ENCODE peak calls at places on chromosome 21, in ten cellular contexts. F is cardiac muscle cell; A is adipocyte; V is CD8-positive, alpha-beta memory T cell; J is CD8-positive, alpha-beta T cell; Q is psoas muscle; M is fibroblast of lung; Y is GM06990; B is GM23248; C is bronchial epithelial cell. H is an unnamed sample. For H3K36me3, the result is how much of the 10 kb centered on the place peaks cover.

GRCh38 chr21:35426484-35426883 is 377.4 kb upstream of the RUNX1 start:
- DNase-seq in A (no peak), F (no peak), B (no peak), Y (no peak), V (no peak), Q (no peak), J (no peak), C (no peak), M (no peak), H (no peak)

GRCh38 chr21:45013271-45013841 is 61.0 kb upstream of the ADARB1 start:
- DNase-seq in J (no peak), C (no peak), F (no peak), Q (peak), M (no peak), B (no peak), A (no peak), Y (no peak), V (no peak), H (peak)

GRCh38 chr21:15152591-15152990 is 87.8 kb upstream of the NRIP1 start:
- DNase-seq in A (no peak), B (no peak), J (no peak), Q (no peak), C (no peak), F (no peak), Y (no peak), V (no peak), M (no peak), H (no peak)

GRCh38 chr21:21003701-21004100 is 5.5 kb downstream of the NCAM2 start:
- DNase-seq in M (peak), F (peak), J (no peak), V (no peak), Q (no peak), Y (no peak), B (peak), C (peak), A (peak), H (no peak)

GRCh38 chr21:36696390-36696639 is 2.6 kb upstream of the SIM2 start:
- DNase-seq in B (no peak), Y (no peak), J (no peak), Q (no peak), M (no peak), C (no peak), F (no peak), V (no peak), A (no peak), H (no peak)

GRCh38 chr21:38879912-38880577 is 74.3 kb downstream of the ETS2 start:
- DNase-seq in M (no peak), Y (no peak), Q (no peak), V (no peak), F (no peak), A (no peak), B (no peak), J (no peak), C (peak), H (no peak)

GRCh38 chr21:45403825-45404725 is 890 bp upstream of the COL18A1 start:
- DNase-seq in A (no peak), B (peak), C (peak), Q (peak), M (peak), J (no peak), Y (no peak), F (peak), V (no peak), H (peak)

GRCh38 chr21:37561506-37561905 is 194.9 kb downstream of the DYRK1A start:
- DNase-seq in A (no peak), J (no peak), Y (no peak), M (no peak), V (no peak), F (no peak), C (no peak), B (no peak), Q (no peak), H (no peak)

GRCh38 chr21:16468191-16468590 is 738.4 kb downstream of the USP25 start:
- DNase-seq in Q (no peak), M (peak), A (peak), V (no peak), B (peak), Y (no peak), C (peak), J (no peak), F (no peak), H (no peak)

GRCh38 chr21:14677023-14677422 is 130.9 kb upstream of the SAMSN1 start:
- DNase-seq in C (no peak), Y (no peak), J (no peak), M (no peak), V (no peak), A (no peak), Q (no peak), F (no peak), B (no peak), H (no peak)

GRCh38 chr21:8997011-8997440 is 1524.4 kb upstream of the TPTE start:
- DNase-seq in J (no peak), M (no peak), V (no peak), B (no peak), F (no peak), A (no peak), Q (no peak), C (peak), Y (no peak), H (no peak)

GRCh38 chr21:36747815-36748381 is 49.0 kb downstream of the SIM2 start:
- DNase-seq in A (peak), F (peak), M (peak), Q (peak), B (peak), Y (peak), J (no peak), V (no peak), C (no peak), H (peak)

DNA sequence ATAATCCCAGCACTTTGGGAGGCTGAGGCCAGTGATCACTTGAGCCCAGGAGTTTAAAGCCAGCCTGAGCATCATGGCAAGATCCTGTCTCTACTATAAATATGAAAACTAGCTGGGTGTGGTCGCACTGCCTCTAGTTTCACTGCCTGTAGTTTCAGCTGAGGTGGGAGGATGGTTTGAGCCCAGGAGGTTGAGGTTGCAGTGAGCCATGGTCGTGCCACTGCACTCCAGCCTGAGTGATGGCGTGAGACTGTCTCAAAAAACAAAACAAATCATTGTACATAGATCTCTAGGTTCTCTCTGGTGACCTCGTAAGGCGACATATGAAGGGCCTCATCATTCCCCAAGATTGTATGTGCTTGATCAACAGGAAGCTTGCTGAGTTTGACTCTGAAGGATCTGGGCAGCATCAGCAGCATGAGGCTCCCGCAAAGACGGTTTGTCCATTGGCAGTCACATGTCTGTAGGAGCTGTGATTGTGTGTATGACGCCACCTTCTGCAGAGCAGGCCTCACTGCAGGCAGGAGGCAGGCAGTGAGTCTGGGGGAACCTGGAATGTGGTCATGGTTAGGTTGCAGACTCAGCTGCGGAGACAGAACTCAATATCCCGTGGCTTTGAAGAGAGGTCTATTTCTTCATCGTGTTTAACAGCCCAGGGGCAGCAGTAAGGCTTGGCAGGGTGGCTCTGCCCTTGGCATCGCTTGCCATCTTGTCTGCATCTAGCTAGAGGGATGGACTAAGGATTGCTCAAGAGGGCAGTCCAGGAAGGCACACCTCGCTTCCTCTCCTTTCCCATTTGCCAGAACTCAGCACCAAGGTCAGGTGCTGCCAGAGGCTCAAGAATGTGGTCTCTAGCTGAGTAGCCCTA is 13.9 kb downstream of the ATP5PO start:
- DNase-seq in M (peak), F (peak), Q (peak), C (peak), B (peak), J (no peak), Y (no peak), V (no peak), A (peak), H (no peak)
- H3K36me3 ChIP-seq in M (under half), F (under half), Q (half or more), C (under half), B (under half), J (under half), Y (under half), V (under half), A (under half), H (under half)

DNA sequence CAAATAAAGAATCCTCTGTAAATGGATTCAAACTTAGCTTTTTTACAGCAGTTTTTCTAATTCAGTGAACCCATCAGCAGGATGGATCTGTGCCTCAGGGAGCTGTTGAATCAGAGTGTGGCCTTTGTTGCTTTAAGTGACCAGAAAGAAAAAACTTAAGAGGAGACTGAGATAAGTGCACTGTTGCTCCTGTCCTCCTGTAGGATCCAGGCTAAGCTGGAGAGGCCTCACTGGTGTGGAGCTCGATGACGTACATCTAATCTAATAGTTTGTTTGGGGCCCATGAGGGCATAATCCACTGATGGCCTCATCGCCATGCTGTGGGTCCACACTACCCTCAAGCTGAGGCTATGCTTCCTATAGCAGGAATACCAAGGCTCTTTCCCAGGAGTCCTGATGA is 10.6 kb downstream of the DIP2A start:
- DNase-seq in C (no peak), F (peak), A (no peak), M (no peak), Y (no peak), J (no peak), V (no peak), Q (no peak), B (no peak), H (no peak)
- H3K4me3 ChIP-seq in C (no peak), F (no peak), A (no peak), M (no peak), Y (no peak), J (no peak), V (no peak), Q (no peak), B (no peak), H (no peak)

DNA sequence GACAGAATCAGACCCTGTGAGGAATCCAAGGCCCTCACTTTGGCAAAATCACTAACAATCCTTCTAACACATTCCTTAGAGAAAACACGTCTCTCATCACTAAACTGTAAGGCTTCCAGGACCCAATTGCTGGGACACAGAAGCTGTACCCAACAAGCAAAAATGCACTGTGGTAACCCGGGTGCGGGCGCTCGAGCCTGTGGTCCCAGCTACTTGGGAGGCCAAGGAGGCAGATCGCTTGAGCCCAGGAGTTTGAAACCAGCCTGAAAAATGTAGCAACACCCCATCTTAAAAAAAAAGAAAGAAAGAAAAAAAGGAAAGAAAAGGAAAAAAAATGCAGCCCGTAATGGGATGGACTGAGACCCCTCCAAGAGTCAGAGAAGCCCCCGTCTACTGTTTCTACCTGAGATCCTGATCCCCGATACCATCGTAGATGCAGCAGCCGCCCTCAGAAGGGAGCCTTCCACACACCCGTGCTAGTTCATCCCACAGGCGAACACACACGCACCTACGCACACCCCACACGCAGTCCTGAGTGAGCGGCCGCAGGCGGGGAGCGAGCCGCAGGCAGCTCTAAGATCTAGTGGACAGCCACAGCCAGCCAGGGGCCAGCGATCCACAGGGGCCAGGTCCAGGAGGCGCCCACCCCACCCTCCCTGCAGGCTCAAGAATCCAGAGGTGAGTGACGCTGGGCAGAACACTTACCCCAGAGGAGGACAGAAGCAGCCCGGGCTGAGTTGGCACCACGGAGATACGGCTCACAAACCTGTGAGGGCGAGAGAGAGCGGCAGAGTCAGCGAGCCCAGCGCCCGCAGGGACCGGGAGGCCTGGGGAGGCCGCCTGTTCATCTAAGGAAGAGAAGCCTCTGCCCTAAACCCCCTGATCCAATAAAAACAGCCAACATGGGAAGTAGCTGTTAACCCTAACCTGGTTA is 20.1 kb downstream of the WDR4 start:
- DNase-seq in C (no peak), M (no peak), Y (no peak), B (no peak), Q (no peak), A (no peak), F (no peak), J (no peak), V (no peak), H (no peak)
- H3K36me3 ChIP-seq in C (half or more), M (under half), Y (half or more), B (under half), Q (half or more), A (half or more), F (under half), J (half or more), V (under half), H (under half)

GRCh38 chr21:25646541-25646940 is 7.5 kb downstream of the JAM2 start:
- DNase-seq in Y (no peak), Q (no peak), A (no peak), V (no peak), C (no peak), B (no peak), J (no peak), M (no peak), F (no peak), H (no peak)

GRCh38 chr21:25643486-25643885 is 4.4 kb downstream of the JAM2 start:
- DNase-seq in Y (no peak), C (no peak), V (no peak), J (no peak), A (no peak), B (no peak), Q (no peak), M (no peak), F (no peak), H (no peak)

DNA sequence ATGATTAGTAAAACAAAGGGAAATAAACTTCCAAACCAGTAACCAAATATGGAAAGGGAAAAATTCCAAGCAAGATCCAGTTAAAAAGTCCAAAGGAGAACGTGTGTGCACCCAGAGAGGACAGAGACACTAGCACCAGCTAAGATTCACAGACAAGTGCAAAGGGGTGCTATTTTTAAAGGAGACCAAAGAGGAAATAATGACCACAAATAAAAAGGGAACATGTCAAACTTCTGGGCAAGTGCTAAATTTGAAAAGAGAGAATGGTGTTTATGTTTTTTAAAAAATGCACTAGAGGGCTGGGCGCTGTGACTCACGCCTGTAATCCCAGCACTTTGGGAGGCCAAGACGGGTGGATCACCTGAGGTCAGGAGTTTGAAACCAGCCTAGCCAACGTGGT is 8.6 kb downstream of the JAM2 start:
- DNase-seq in F (no peak), C (no peak), Q (no peak), J (no peak), A (no peak), B (no peak), V (no peak), Y (no peak), M (no peak), H (no peak)
- H3K4me3 ChIP-seq in F (no peak), C (no peak), Q (no peak), J (no peak), A (no peak), B (no peak), V (no peak), Y (no peak), M (no peak), H (no peak)

DNA sequence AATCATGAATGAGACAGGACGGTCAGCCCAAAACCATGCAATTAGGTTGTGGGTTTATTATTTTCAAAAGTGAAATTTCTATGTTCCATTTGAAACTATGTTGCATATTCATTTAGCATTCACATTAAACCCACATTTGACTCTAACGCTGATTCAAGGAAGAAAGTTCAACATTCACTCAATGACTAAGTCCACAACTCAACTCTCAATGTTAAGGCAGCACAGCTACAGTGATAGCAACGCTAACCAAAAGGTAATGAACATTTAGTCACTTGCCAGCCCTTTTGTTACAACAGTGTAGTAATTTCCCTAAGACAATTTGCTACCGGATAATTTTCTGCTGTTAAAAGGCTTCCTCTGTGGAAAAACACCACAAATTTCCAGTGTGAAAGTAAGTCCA is 6.4 kb upstream of the SYNJ1 start:
- DNase-seq in B (no peak), C (no peak), V (no peak), Q (no peak), A (no peak), Y (no peak), J (no peak), M (no peak), F (no peak), H (no peak)
- H3K36me3 ChIP-seq in B (under half), C (under half), V (under half), Q (half or more), A (half or more), Y (under half), J (under half), M (under half), F (under half), H (under half)

DNA sequence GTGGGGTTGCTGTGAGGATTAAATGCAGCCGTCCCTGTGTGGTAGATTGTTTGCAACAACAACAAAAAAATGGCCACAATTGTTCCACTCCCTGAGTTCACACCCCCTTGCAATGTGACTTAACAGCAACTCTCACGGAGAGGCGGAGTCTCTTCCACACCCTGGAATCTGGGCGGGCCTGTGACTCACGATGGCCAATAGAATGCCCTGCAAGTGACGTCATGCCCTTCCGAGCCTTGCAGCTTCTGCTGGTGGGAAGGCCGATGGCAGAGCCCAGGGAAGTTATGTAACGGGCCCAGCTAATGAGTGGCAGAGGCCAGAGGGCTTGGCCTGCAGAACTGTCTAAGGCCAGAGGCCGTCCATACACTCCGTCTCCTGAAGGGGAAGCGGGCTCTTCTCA is 87.9 kb downstream of the RIPK4 start:
- DNase-seq in F (peak), A (peak), B (peak), J (no peak), Y (no peak), V (no peak), M (peak), C (peak), Q (peak), H (peak)
- H3K4me3 ChIP-seq in F (no peak), A (no peak), B (no peak), J (no peak), Y (no peak), V (no peak), M (no peak), C (peak), Q (no peak), H (no peak)

GRCh38 chr21:34109075-34109474 is 35.7 kb downstream of the MRPS6 start:
- DNase-seq in B (no peak), Y (no peak), V (no peak), Q (no peak), F (no peak), A (no peak), C (no peak), J (no peak), M (no peak), H (no peak)
- H3K36me3 ChIP-seq in B (under half), Y (under half), V (under half), Q (under half), F (under half), A (under half), C (under half), J (under half), M (under half), H (under half)

GRCh38 chr21:28561772-28562171 is 430.9 kb downstream of the LTN1 start:
- DNase-seq in Y (no peak), V (no peak), M (no peak), C (no peak), F (no peak), B (no peak), Q (no peak), A (no peak), J (no peak), H (no peak)
- H3K4me3 ChIP-seq in Y (no peak), V (no peak), M (no peak), C (no peak), F (no peak), B (no peak), Q (no peak), A (no peak), J (no peak), H (no peak)

DNA sequence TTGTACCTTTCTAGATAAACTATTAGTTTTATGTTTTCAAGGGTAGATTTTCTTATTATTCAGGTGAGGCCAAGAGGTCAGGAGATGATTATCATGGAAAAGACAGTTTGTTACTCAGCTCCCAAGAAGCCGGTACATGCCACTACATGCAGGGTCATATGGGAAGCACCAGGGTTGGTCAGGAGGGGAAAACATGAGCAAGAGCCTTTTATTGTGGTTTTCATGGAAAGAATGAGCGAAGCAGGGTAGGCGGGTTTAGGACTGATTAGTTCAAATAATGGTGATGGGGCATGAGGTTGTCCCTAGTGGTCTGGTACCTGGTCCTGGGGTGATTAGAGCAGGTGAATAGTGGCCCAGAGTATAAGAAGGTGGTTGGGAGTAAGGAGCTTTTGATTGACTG is 189.9 kb downstream of the APP start:
- DNase-seq in Q (no peak), M (peak), A (no peak), C (peak), V (no peak), F (no peak), Y (no peak), J (no peak), B (no peak), H (no peak)
- H3K36me3 ChIP-seq in Q (under half), M (under half), A (under half), C (under half), V (under half), F (under half), Y (under half), J (under half), B (under half), H (under half)

H was measured in mucosa of descending colon.